ENCODE peak calls at places on chromosomes 16 and 17, in nine cellular contexts. K, V, L, D, R, F, O, M and Q are unnamed samples.

GRCh38 chr16:67481561-67482259 is 753 bp upstream of the ATP6V0D1 start:
- DNase-seq in O (peak; percentile 45), V (peak; percentile 33), L (no peak), R (no peak), M (no peak), K (no peak), F (peak; percentile 68), D (no peak), Q (no peak)

GRCh38 chr16:30949655-30950515 is 1.0 kb downstream of the ORAI3 start:
- DNase-seq in R (no peak), F (peak; percentile 58), M (peak; percentile 76), O (peak; percentile 90), D (peak; percentile 60), L (no peak), K (no peak), V (peak; percentile 87), Q (no peak)

GRCh38 chr16:70523621-70524405 is at the start of gene SF3B3:
- DNase-seq in K (peak; percentile 81), R (peak; percentile 45), M (peak; percentile 54), F (peak; percentile 78), O (no peak), D (peak; percentile 29), V (peak; percentile 73), L (peak; percentile 91), Q (peak; percentile 41)

GRCh38 chr16:23071202-23072083 is 77.8 kb downstream of the USP31 start:
- DNase-seq in K (no peak), D (no peak), L (no peak), F (no peak), V (no peak), M (peak; percentile 42), R (no peak), O (peak; percentile 65), Q (no peak)

GRCh38 chr16:4733211-4733742 is 794 bp downstream of the ANKS3 start:
- DNase-seq in O (no peak), L (no peak), K (no peak), M (no peak), F (no peak), D (no peak), V (no peak), R (no peak), Q (no peak)

GRCh38 chr17:63116228-63116627 is 150.2 kb downstream of the TANC2 start:
- DNase-seq in D (no peak), M (no peak), O (no peak), V (no peak), L (no peak), F (no peak), R (no peak), K (no peak), Q (no peak)

GRCh38 chr16:1256874-1257322 is 1.0 kb downstream of the TPSD1 start:
- DNase-seq in M (no peak), O (no peak), D (no peak), K (no peak), L (no peak), F (no peak), R (no peak), V (no peak), Q (no peak)

GRCh38 chr16:2842340-2843000 is 12.4 kb downstream of the ZG16B start:
- DNase-seq in M (peak; percentile 55), D (no peak), K (no peak), R (peak; percentile 40), F (peak; percentile 64), V (no peak), O (peak; percentile 42), L (no peak), Q (no peak)

GRCh38 chr17:67151717-67152116 is 93.3 kb downstream of the HELZ start:
- DNase-seq in O (peak; percentile 17), M (no peak), F (no peak), D (no peak), L (no peak), R (no peak), V (no peak), K (no peak), Q (no peak)

GRCh38 chr16:79089735-79090284 is 510.7 kb downstream of the MAF start:
- DNase-seq in M (no peak), O (no peak), D (no peak), R (peak; percentile 15), K (peak; percentile 28), L (no peak), F (peak; percentile 76), V (no peak), Q (no peak)

GRCh38 chr16:66551362-66551761 is 1.0 kb upstream of the CKLF start:
- DNase-seq in O (no peak), D (no peak), M (peak; percentile 25), V (no peak), F (peak; percentile 66), K (peak; percentile 50), R (no peak), L (no peak), Q (no peak)

GRCh38 chr16:77748426-77748825 is 26.1 kb downstream of the NUDT7 start:
- DNase-seq in L (no peak), K (no peak), O (no peak), R (no peak), F (no peak), D (no peak), V (no peak), M (no peak), Q (no peak)

GRCh38 chr17:46012506-46013079 is 13.5 kb downstream of the STH start:
- DNase-seq in L (no peak), M (no peak), R (no peak), K (no peak), O (no peak), F (no peak), V (no peak), D (no peak), Q (no peak)

GRCh38 chr17:57407287-57408063 is 151.2 kb downstream of the MSI2 start:
- DNase-seq in L (no peak), D (no peak), O (no peak), F (no peak), V (no peak), R (no peak), K (no peak), M (no peak), Q (no peak)

GRCh38 chr17:47983492-47984223 is 12.7 kb downstream of the CDK5RAP3 start:
- DNase-seq in O (peak; percentile 24), L (no peak), K (no peak), F (no peak), M (no peak), R (no peak), V (no peak), D (no peak), Q (no peak)

GRCh38 chr17:17435323-17435722 is 41.5 kb upstream of the MED9 start:
- DNase-seq in D (peak; percentile 81), L (no peak), O (peak; percentile 58), R (no peak), F (no peak), M (peak; percentile 86), K (no peak), V (no peak), Q (no peak)

GRCh38 chr16:3625331-3625730 is 13.9 kb upstream of the SLX4 start:
- DNase-seq in M (no peak), O (no peak), L (no peak), R (no peak), F (no peak), V (no peak), K (no peak), D (no peak), Q (no peak)

GRCh38 chr17:77696151-77696719 is 262.3 kb upstream of the TNRC6C start:
- DNase-seq in V (no peak), O (no peak), R (no peak), F (peak; percentile 4), M (no peak), L (no peak), K (no peak), D (no peak), Q (peak; percentile 69)

GRCh38 chr17:82962163-82962720 is 117.2 kb upstream of the METRNL start:
- DNase-seq in O (no peak), F (no peak), D (no peak), L (no peak), M (peak; percentile 60), K (no peak), V (no peak), R (no peak), Q (no peak)

GRCh38 chr17:56936697-56937322 is 23.0 kb upstream of the TRIM25 start:
- DNase-seq in V (no peak), M (no peak), K (no peak), D (no peak), O (no peak), L (no peak), F (no peak), R (no peak), Q (no peak)

GRCh38 chr17:40281663-40282062 is 6.0 kb upstream of the CDC6 start:
- DNase-seq in D (no peak), K (no peak), F (no peak), R (no peak), V (no peak), M (no peak), L (no peak), O (no peak), Q (no peak)

GRCh38 chr16:4309833-4310266 is 6.0 kb upstream of the GLIS2 start:
- DNase-seq in L (no peak), V (peak; percentile 46), O (peak; percentile 62), M (peak; percentile 91), F (peak; percentile 64), K (peak; percentile 69), D (no peak), R (no peak), Q (no peak)

GRCh38 chr16:55566432-55567175 is at the start of gene CAPNS2:
- DNase-seq in O (no peak), F (no peak), R (no peak), M (no peak), L (no peak), D (no peak), K (no peak), V (no peak), Q (no peak)

GRCh38 chr17:42518046-42518754 is 17.8 kb upstream of the NAGLU start:
- DNase-seq in F (no peak), V (peak; percentile 86), K (no peak), M (peak; percentile 82), R (no peak), L (no peak), O (peak; percentile 98), D (peak; percentile 94), Q (no peak)

GRCh38 chr16:89330177-89330856 is 112.8 kb downstream of the ZNF778 start:
- DNase-seq in O (no peak), R (no peak), F (peak; percentile 57), D (no peak), K (no peak), M (no peak), L (no peak), V (no peak), Q (no peak)